ENCODE peak calls at places on chromosomes 5 and 9, in eight cellular contexts. A is hepatocyte, D is AG04450, O is body of pancreas, G is cardiac muscle cell, C is foreskin fibroblast, Y is prostate gland, Q is AG04449. U is an unnamed sample.

GRCh38 chr5:14665949-14666741 is 1.6 kb downstream of the OTULIN start:
- DNase-seq in A (peak), D (no peak), O (peak), G (no peak), C (no peak), Y (peak), Q (no peak), U (no peak)

GRCh38 chr9:77616191-77616590 is 31.9 kb downstream of the GNA14 start:
- DNase-seq in A (no peak), D (no peak), O (no peak), G (no peak), C (no peak), Y (no peak), Q (no peak), U (no peak)

GRCh38 chr9:124262596-124263045 is 4.9 kb downstream of the NEK6 start:
- DNase-seq in A (no peak), D (no peak), O (no peak), G (peak), C (no peak), Y (no peak), Q (no peak), U (no peak)

GRCh38 chr9:113602126-113603119 is 138.9 kb downstream of the RGS3 start:
- DNase-seq in A (peak), D (no peak), O (peak), G (peak), C (peak), Y (no peak), Q (no peak), U (no peak)

GRCh38 chr5:139137703-139138102 is 60.5 kb downstream of the SIL1 start:
- DNase-seq in A (no peak), D (no peak), O (peak), G (peak), C (no peak), Y (no peak), Q (no peak), U (no peak)

GRCh38 chr5:151086905-151087360 is 6.1 kb upstream of the TNIP1 start:
- DNase-seq in A (peak), D (no peak), O (no peak), G (no peak), C (no peak), Y (no peak), Q (no peak), U (no peak)

GRCh38 chr9:13769641-13770040 is 490.1 kb upstream of the MPDZ start:
- DNase-seq in A (no peak), D (no peak), O (no peak), G (no peak), C (no peak), Y (no peak), Q (no peak), U (no peak)

GRCh38 chr5:3153226-3153858 is 401.9 kb upstream of the IRX2 start:
- DNase-seq in A (no peak), D (no peak), O (no peak), G (no peak), C (no peak), Y (no peak), Q (no peak), U (no peak)

GRCh38 chr9:114470121-114470520 is 35.2 kb downstream of the WHRN start:
- DNase-seq in A (no peak), D (no peak), O (no peak), G (no peak), C (no peak), Y (no peak), Q (no peak), U (no peak)

GRCh38 chr5:126482591-126482990 is 59.4 kb downstream of the GRAMD2B start:
- DNase-seq in A (no peak), D (no peak), O (no peak), G (no peak), C (no peak), Y (no peak), Q (no peak), U (no peak)

GRCh38 chr5:171945066-171945465 is 61.4 kb downstream of the FBXW11 start:
- DNase-seq in A (no peak), D (no peak), O (no peak), G (peak), C (no peak), Y (no peak), Q (no peak), U (no peak)

GRCh38 chr5:177369050-177369912 is 11.6 kb downstream of the RGS14 start:
- DNase-seq in A (peak), D (no peak), O (peak), G (peak), C (no peak), Y (no peak), Q (no peak), U (no peak)

GRCh38 chr5:142098275-142098674 is 10.3 kb upstream of the NDFIP1 start:
- DNase-seq in A (no peak), D (no peak), O (no peak), G (no peak), C (no peak), Y (no peak), Q (no peak), U (no peak)

GRCh38 chr9:116447914-116448313 is 239.2 kb upstream of the TRIM32 start:
- DNase-seq in A (no peak), D (no peak), O (no peak), G (peak), C (no peak), Y (no peak), Q (no peak), U (no peak)

GRCh38 chr5:131417240-131417869 is 153.5 kb downstream of the CDC42SE2 start:
- DNase-seq in A (peak), D (peak), O (peak), G (peak), C (peak), Y (peak), Q (no peak), U (peak)

GRCh38 chr5:34459908-34460307 is 196.2 kb upstream of the RAI14 start:
- DNase-seq in A (no peak), D (no peak), O (no peak), G (no peak), C (no peak), Y (no peak), Q (no peak), U (no peak)

GRCh38 chr5:119332978-119333401 is 22.8 kb upstream of the TNFAIP8 start:
- DNase-seq in A (no peak), D (no peak), O (no peak), G (no peak), C (no peak), Y (peak), Q (no peak), U (no peak)

GRCh38 chr5:177429248-177430045 is 3.0 kb downstream of the GRK6 start:
- DNase-seq in A (no peak), D (no peak), O (no peak), G (peak), C (no peak), Y (no peak), Q (no peak), U (no peak)

GRCh38 chr5:67752357-67752708 is 463.2 kb upstream of the PIK3R1 start:
- DNase-seq in A (no peak), D (no peak), O (no peak), G (no peak), C (no peak), Y (no peak), Q (no peak), U (no peak)

GRCh38 chr9:106885451-106885850 is 22.5 kb downstream of the ZNF462 start:
- DNase-seq in A (peak), D (peak), O (no peak), G (peak), C (peak), Y (no peak), Q (no peak), U (no peak)

GRCh38 chr9:13377286-13377925 is 97.9 kb upstream of the MPDZ start:
- DNase-seq in A (no peak), D (no peak), O (no peak), G (no peak), C (no peak), Y (no peak), Q (no peak), U (no peak)

GRCh38 chr5:115842089-115842881 is 550 bp downstream of the AP3S1 start:
- DNase-seq in A (peak), D (no peak), O (peak), G (no peak), C (no peak), Y (peak), Q (no peak), U (no peak)

GRCh38 chr5:134555889-134556311 is 30.4 kb downstream of the JADE2 start:
- DNase-seq in A (peak), D (no peak), O (peak), G (peak), C (peak), Y (no peak), Q (no peak), U (no peak)

GRCh38 chr9:14314929-14315753 is 1.2 kb upstream of the NFIB start:
- DNase-seq in A (peak), D (no peak), O (peak), G (peak), C (peak), Y (peak), Q (no peak), U (no peak)

GRCh38 chr9:68574150-68574549 is 33.5 kb upstream of the TMEM252 start:
- DNase-seq in A (no peak), D (no peak), O (no peak), G (peak), C (no peak), Y (no peak), Q (no peak), U (no peak)

GRCh38 chr9:78692871-78693270 is 395.9 kb downstream of the PSAT1 start:
- DNase-seq in A (no peak), D (no peak), O (no peak), G (no peak), C (peak), Y (no peak), Q (no peak), U (no peak)

GRCh38 chr5:27571681-27572080 is 533.3 kb upstream of the CDH9 start:
- DNase-seq in A (no peak), D (no peak), O (no peak), G (peak), C (no peak), Y (no peak), Q (no peak), U (no peak)

GRCh38 chr5:113170707-113171106 is 194.1 kb downstream of the DCP2 start:
- DNase-seq in A (no peak), D (peak), O (no peak), G (no peak), C (no peak), Y (no peak), Q (no peak), U (no peak)

GRCh38 chr5:122312670-122312988 is 592 bp downstream of the SNCAIP start:
- DNase-seq in A (peak), D (no peak), O (peak), G (peak), C (no peak), Y (peak), Q (no peak), U (no peak)

GRCh38 chr9:127424669-127424986 is 446 bp downstream of the ZNF79 start:
- DNase-seq in A (peak), D (no peak), O (no peak), G (no peak), C (no peak), Y (no peak), Q (no peak), U (no peak)

GRCh38 chr9:107350443-107350842 is 67.4 kb downstream of the RAD23B start:
- DNase-seq in A (no peak), D (no peak), O (no peak), G (no peak), C (no peak), Y (no peak), Q (no peak), U (no peak)

GRCh38 chr5:44536650-44537260 is 147.5 kb upstream of the FGF10 start:
- DNase-seq in A (peak), D (no peak), O (peak), G (peak), C (peak), Y (no peak), Q (no peak), U (peak)

GRCh38 chr5:53817183-53817582 is 256.7 kb downstream of the NDUFS4 start:
- DNase-seq in A (no peak), D (no peak), O (no peak), G (no peak), C (peak), Y (no peak), Q (no peak), U (no peak)

GRCh38 chr9:107700902-107701301 is 211.3 kb upstream of the KLF4 start:
- DNase-seq in A (no peak), D (no peak), O (no peak), G (no peak), C (no peak), Y (no peak), Q (no peak), U (no peak)

GRCh38 chr9:82117025-82117424 is 128.5 kb downstream of the SPATA31D1 start:
- DNase-seq in A (no peak), D (no peak), O (no peak), G (peak), C (peak), Y (no peak), Q (no peak), U (peak)

GRCh38 chr5:158940977-158941376 is 158.7 kb downstream of the EBF1 start:
- DNase-seq in A (no peak), D (no peak), O (no peak), G (no peak), C (no peak), Y (no peak), Q (no peak), U (no peak)

GRCh38 chr5:168209987-168210386 is 81.5 kb upstream of the WWC1 start:
- DNase-seq in A (no peak), D (no peak), O (no peak), G (no peak), C (no peak), Y (no peak), Q (no peak), U (no peak)

GRCh38 chr9:135456436-135457104 is 23.0 kb upstream of the PPP1R26 start:
- DNase-seq in A (no peak), D (no peak), O (no peak), G (no peak), C (no peak), Y (no peak), Q (no peak), U (no peak)

GRCh38 chr9:36847781-36848673 is 186.0 kb downstream of the PAX5 start:
- DNase-seq in A (no peak), D (no peak), O (no peak), G (peak), C (no peak), Y (no peak), Q (no peak), U (no peak)

GRCh38 chr9:34452568-34452967 is 5.8 kb downstream of the FAM219A start:
- DNase-seq in A (no peak), D (no peak), O (no peak), G (peak), C (no peak), Y (no peak), Q (no peak), U (no peak)

GRCh38 chr9:34456746-34457145 is 1.6 kb downstream of the FAM219A start:
- DNase-seq in A (no peak), D (no peak), O (no peak), G (no peak), C (no peak), Y (no peak), Q (no peak), U (no peak)

GRCh38 chr9:34451545-34451944 is 6.8 kb downstream of the FAM219A start:
- DNase-seq in A (no peak), D (no peak), O (no peak), G (no peak), C (peak), Y (no peak), Q (no peak), U (no peak)

GRCh38 chr9:34457266-34458012 is 931 bp downstream of the FAM219A start:
- DNase-seq in A (peak), D (no peak), O (peak), G (peak), C (peak), Y (peak), Q (peak), U (peak)

DNA sequence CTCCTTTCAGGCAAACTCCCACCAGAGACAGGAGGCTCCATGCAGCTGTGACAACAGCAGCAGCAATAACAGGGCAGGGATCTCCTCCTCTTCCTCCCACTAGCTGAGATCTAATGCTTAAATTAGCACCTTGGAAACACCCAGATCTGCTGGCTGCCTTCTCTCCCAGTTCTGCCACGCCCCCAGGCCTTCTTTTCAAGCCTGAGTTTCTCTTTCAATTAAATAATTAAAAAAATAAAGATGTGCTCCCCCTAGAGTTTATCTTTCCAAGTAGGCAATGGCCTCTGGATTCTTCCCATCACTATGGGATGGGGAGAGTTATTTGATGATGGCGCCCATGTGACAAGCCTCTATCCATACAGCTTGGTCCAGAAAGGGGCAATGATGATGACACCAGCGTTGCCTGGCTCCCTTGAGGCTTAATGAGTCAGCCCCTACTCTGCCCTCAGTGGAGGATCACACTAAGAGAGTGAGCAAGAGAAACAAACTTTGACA is 3.8 kb downstream of the FAM219A start:
- DNase-seq in A (no peak), D (no peak), O (no peak), G (peak), C (peak), Y (no peak), Q (peak), U (no peak)
- TF ChIP-seq CTCF in A (no peak), D (peak), O (no peak), G (peak), C (peak), Y (no peak), Q (no peak), U (no peak)

GRCh38 chr5:169512385-169512784 is 71.2 kb upstream of the SPDL1 start:
- DNase-seq in A (no peak), D (no peak), O (no peak), G (no peak), C (no peak), Y (no peak), Q (no peak), U (no peak)

GRCh38 chr5:169507051-169507450 is 76.5 kb upstream of the SPDL1 start:
- DNase-seq in A (no peak), D (no peak), O (no peak), G (peak), C (no peak), Y (no peak), Q (no peak), U (no peak)

DNA sequence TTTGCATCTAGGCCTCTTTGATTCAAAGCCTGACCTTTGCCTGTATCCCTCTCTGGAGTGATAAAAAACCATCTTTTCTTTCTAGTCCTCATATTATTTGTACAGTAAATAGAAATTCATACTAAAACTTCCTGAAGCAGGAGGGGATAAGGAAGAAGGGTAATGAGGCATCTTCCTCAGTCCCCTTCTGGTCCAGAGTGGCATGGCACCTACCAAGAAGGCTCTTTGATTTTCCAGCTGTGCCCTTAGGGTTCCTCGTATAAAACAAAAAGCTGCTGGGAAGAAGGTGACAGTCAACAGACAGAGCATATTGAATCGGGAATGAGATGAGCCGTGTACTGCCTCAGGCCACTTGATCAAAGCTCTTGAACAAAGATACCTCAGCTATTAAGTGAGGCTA is 71.9 kb upstream of the SPDL1 start:
- DNase-seq in A (no peak), D (no peak), O (no peak), G (no peak), C (no peak), Y (no peak), Q (no peak), U (no peak)
- TF ChIP-seq CTCF in A (no peak), D (no peak), O (no peak), G (peak), C (no peak), Y (no peak), Q (no peak), U (no peak)

DNA sequence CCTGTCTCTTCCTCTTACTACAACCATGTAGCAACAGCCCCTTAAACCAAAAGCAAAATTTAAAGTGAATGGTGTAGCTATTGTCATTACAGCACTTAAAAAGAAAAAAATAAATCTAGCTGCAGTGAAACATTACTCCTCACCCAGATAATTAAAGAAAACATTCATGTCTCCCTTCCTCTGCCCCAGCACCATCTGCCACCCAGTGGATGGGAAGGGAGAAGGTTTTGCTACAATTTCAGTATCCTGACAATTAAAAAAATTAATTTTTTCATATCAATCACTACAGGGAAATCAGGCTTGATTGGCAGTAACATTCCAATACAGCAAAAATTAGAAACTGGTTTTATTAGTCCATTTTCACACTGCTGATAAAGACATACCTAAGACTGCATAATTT is 147.4 kb upstream of the PUM3 start:
- DNase-seq in A (no peak), D (no peak), O (no peak), G (no peak), C (no peak), Y (no peak), Q (no peak), U (no peak)
- TF ChIP-seq CTCF in A (no peak), D (peak), O (no peak), G (no peak), C (no peak), Y (no peak), Q (peak), U (peak)

GRCh38 chr5:81192351-81192750 is 40.8 kb upstream of the CKMT2 start:
- DNase-seq in A (no peak), D (no peak), O (no peak), G (no peak), C (no peak), Y (no peak), Q (no peak), U (no peak)
- TF ChIP-seq CTCF in A (no peak), D (no peak), O (no peak), G (no peak), C (no peak), Y (no peak), Q (no peak), U (no peak)

DNA sequence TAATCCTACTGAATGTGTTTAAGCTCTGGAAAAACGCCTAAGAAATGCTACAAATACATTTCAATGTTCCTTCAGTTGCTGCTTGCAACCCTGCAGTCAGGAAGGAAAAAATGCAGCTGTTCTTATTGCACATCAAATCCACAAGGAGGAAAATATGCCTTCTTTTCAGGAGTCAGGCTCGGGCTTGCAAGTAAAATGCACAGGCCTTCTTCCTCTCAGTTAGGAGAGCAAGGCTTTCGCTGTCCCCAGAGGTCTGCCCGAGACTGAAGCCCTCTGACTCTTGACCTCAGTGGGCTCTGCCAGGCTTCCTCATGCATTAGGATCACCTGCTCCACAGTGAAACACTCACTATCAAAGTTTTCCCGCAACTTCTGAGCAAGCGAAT is 909 bp upstream of the SHC3 start:
- DNase-seq in A (no peak), D (no peak), O (no peak), G (peak), C (no peak), Y (no peak), Q (peak), U (no peak)
- TF ChIP-seq CTCF in A (no peak), D (peak), O (no peak), G (no peak), C (no peak), Y (no peak), Q (no peak), U (no peak)

GRCh38 chr5:54851449-54851848 is 133.9 kb downstream of the ESM1 start:
- DNase-seq in A (no peak), D (no peak), O (no peak), G (no peak), C (no peak), Y (no peak), Q (no peak), U (no peak)
- TF ChIP-seq CTCF in A (no peak), D (no peak), O (no peak), G (no peak), C (no peak), Y (no peak), Q (no peak), U (no peak)